ENCODE peak calls at places on chromosomes 12 and 14, in ten cellular contexts. P is brain pericyte, C is NCI-H2029 treated with DMSO at 0.1 percent for 48 hours, A is astrocyte of the cerebellum, B is HFFc6, D is GM10248, T is NCI-H748 treated with DMSO at 0.1 percent for 48 hours, N is NAMALWA, G is OCI-LY7, Q is testis. F is an unnamed sample.

GRCh38 chr14:62592877-62593276 is 452.4 kb downstream of the KCNH5 start:
- DNase-seq in G (no peak), C (no peak), P (no peak), A (no peak), Q (no peak), T (no peak), N (no peak), B (no peak), D (no peak), F (no peak)

GRCh38 chr12:52506858-52507715 is 13.1 kb downstream of the KRT5 start:
- DNase-seq in B (peak), G (peak), P (no peak), C (no peak), T (peak), D (no peak), Q (no peak), N (peak), A (peak), F (no peak)

GRCh38 chr12:46269429-46270241 is 792 bp upstream of the SLC38A1 start:
- DNase-seq in N (peak), Q (peak), P (no peak), G (peak), A (no peak), C (no peak), B (no peak), T (peak), D (peak), F (peak)

GRCh38 chr12:388547-389137 is 478 bp downstream of the KDM5A start:
- DNase-seq in B (no peak), T (no peak), A (no peak), C (no peak), D (peak), P (no peak), Q (peak), N (peak), G (peak), F (no peak)

GRCh38 chr12:25958254-25959068 is at the start of gene RASSF8:
- DNase-seq in Q (peak), P (peak), B (peak), A (peak), C (no peak), D (peak), T (peak), G (no peak), N (peak), F (peak)

GRCh38 chr14:51478241-51478640 is 173.5 kb upstream of the FRMD6 start:
- DNase-seq in Q (no peak), T (no peak), D (no peak), A (no peak), P (no peak), C (no peak), B (no peak), N (no peak), G (no peak), F (no peak)

GRCh38 chr14:89279649-89280232 is 137.3 kb downstream of the FOXN3 start:
- DNase-seq in C (no peak), P (no peak), A (no peak), D (no peak), T (no peak), G (no peak), Q (no peak), B (no peak), N (no peak), F (no peak)

GRCh38 chr14:81062816-81063215 is 107.4 kb downstream of the TSHR start:
- DNase-seq in A (no peak), C (no peak), P (no peak), D (no peak), N (peak), B (no peak), T (peak), Q (no peak), G (peak), F (no peak)

GRCh38 chr12:6026998-6027397 is 81.9 kb upstream of the ANO2 start:
- DNase-seq in C (no peak), Q (no peak), G (no peak), D (no peak), B (no peak), P (no peak), A (no peak), N (no peak), T (no peak), F (no peak)

F was measured in left cardiac atrium.